ENCODE peak calls at places on chromosomes 7 and 10, in nine cellular contexts. One of them, this sample, is unnamed.

GRCh38 chr7:74183653-74184450 is 9.7 kb downstream of the EIF4H start:
- DNase-seq in iris pigment epithelial cell: no peak
- DNase-seq in neuronal stem cell: no peak
- DNase-seq in dermis blood vessel endothelial cell: peak
- DNase-seq in stimulated activated CD4-positive, alpha-beta T cell treated with anti-CD3 and anti-CD28 coated beads, Interleukin-12 subunit alpha, Interleukin-12 subunit beta, amount 100 ng/mL, for 48 hours: no peak
- DNase-seq in LHCN-M2: no peak
- DNase-seq in Ammon's horn: no peak
- DNase-seq in esophagus muscularis mucosa: no peak
- DNase-seq in H54: no peak
- DNase-seq in this sample: no peak

GRCh38 chr7:96179341-96179740 is 142.6 kb downstream of the SLC25A13 start:
- DNase-seq in LHCN-M2: no peak
- DNase-seq in Ammon's horn: no peak
- DNase-seq in iris pigment epithelial cell: peak
- DNase-seq in esophagus muscularis mucosa: no peak
- DNase-seq in stimulated activated CD4-positive, alpha-beta T cell treated with anti-CD3 and anti-CD28 coated beads, Interleukin-12 subunit alpha, Interleukin-12 subunit beta, amount 100 ng/mL, for 48 hours: no peak
- DNase-seq in dermis blood vessel endothelial cell: no peak
- DNase-seq in H54: no peak
- DNase-seq in neuronal stem cell: no peak
- DNase-seq in this sample: peak

GRCh38 chr10:110355922-110356627 is 51.4 kb upstream of the SMNDC1 start:
- DNase-seq in stimulated activated CD4-positive, alpha-beta T cell treated with anti-CD3 and anti-CD28 coated beads, Interleukin-12 subunit alpha, Interleukin-12 subunit beta, amount 100 ng/mL, for 48 hours: no peak
- DNase-seq in esophagus muscularis mucosa: no peak
- DNase-seq in LHCN-M2: no peak
- DNase-seq in H54: no peak
- DNase-seq in Ammon's horn: no peak
- DNase-seq in iris pigment epithelial cell: no peak
- DNase-seq in neuronal stem cell: no peak
- DNase-seq in dermis blood vessel endothelial cell: no peak
- DNase-seq in this sample: no peak

GRCh38 chr7:18995811-18996400 is 121.5 kb downstream of the TWIST1 start:
- DNase-seq in neuronal stem cell: no peak
- DNase-seq in dermis blood vessel endothelial cell: no peak
- DNase-seq in LHCN-M2: no peak
- DNase-seq in stimulated activated CD4-positive, alpha-beta T cell treated with anti-CD3 and anti-CD28 coated beads, Interleukin-12 subunit alpha, Interleukin-12 subunit beta, amount 100 ng/mL, for 48 hours: no peak
- DNase-seq in Ammon's horn: no peak
- DNase-seq in esophagus muscularis mucosa: no peak
- DNase-seq in iris pigment epithelial cell: peak
- DNase-seq in H54: no peak
- DNase-seq in this sample: no peak

GRCh38 chr7:74134117-74134539 is 40.0 kb upstream of the EIF4H start:
- DNase-seq in neuronal stem cell: no peak
- DNase-seq in H54: no peak
- DNase-seq in esophagus muscularis mucosa: no peak
- DNase-seq in LHCN-M2: no peak
- DNase-seq in iris pigment epithelial cell: no peak
- DNase-seq in stimulated activated CD4-positive, alpha-beta T cell treated with anti-CD3 and anti-CD28 coated beads, Interleukin-12 subunit alpha, Interleukin-12 subunit beta, amount 100 ng/mL, for 48 hours: no peak
- DNase-seq in Ammon's horn: no peak
- DNase-seq in dermis blood vessel endothelial cell: peak
- DNase-seq in this sample: peak

GRCh38 chr10:83544049-83544448 is 595.3 kb upstream of the GHITM start:
- DNase-seq in iris pigment epithelial cell: no peak
- DNase-seq in neuronal stem cell: no peak
- DNase-seq in Ammon's horn: no peak
- DNase-seq in dermis blood vessel endothelial cell: no peak
- DNase-seq in esophagus muscularis mucosa: no peak
- DNase-seq in LHCN-M2: no peak
- DNase-seq in H54: no peak
- DNase-seq in stimulated activated CD4-positive, alpha-beta T cell treated with anti-CD3 and anti-CD28 coated beads, Interleukin-12 subunit alpha, Interleukin-12 subunit beta, amount 100 ng/mL, for 48 hours: no peak
- DNase-seq in this sample: peak

GRCh38 chr7:20786779-20787651 is at the start of gene SP8:
- DNase-seq in LHCN-M2: no peak
- DNase-seq in H54: peak
- DNase-seq in stimulated activated CD4-positive, alpha-beta T cell treated with anti-CD3 and anti-CD28 coated beads, Interleukin-12 subunit alpha, Interleukin-12 subunit beta, amount 100 ng/mL, for 48 hours: no peak
- DNase-seq in esophagus muscularis mucosa: no peak
- DNase-seq in Ammon's horn: no peak
- DNase-seq in iris pigment epithelial cell: no peak
- DNase-seq in dermis blood vessel endothelial cell: peak
- DNase-seq in neuronal stem cell: peak
- DNase-seq in this sample: no peak

GRCh38 chr7:155296788-155297516 is 726 bp upstream of the INSIG1 start:
- DNase-seq in neuronal stem cell: no peak
- DNase-seq in LHCN-M2: peak
- DNase-seq in esophagus muscularis mucosa: no peak
- DNase-seq in stimulated activated CD4-positive, alpha-beta T cell treated with anti-CD3 and anti-CD28 coated beads, Interleukin-12 subunit alpha, Interleukin-12 subunit beta, amount 100 ng/mL, for 48 hours: peak
- DNase-seq in iris pigment epithelial cell: peak
- DNase-seq in dermis blood vessel endothelial cell: peak
- DNase-seq in H54: peak
- DNase-seq in Ammon's horn: peak
- DNase-seq in this sample: peak

GRCh38 chr7:43637114-43637806 is 54.4 kb downstream of the STK17A start:
- DNase-seq in stimulated activated CD4-positive, alpha-beta T cell treated with anti-CD3 and anti-CD28 coated beads, Interleukin-12 subunit alpha, Interleukin-12 subunit beta, amount 100 ng/mL, for 48 hours: no peak
- DNase-seq in iris pigment epithelial cell: peak
- DNase-seq in Ammon's horn: no peak
- DNase-seq in H54: no peak
- DNase-seq in LHCN-M2: peak
- DNase-seq in neuronal stem cell: no peak
- DNase-seq in dermis blood vessel endothelial cell: peak
- DNase-seq in esophagus muscularis mucosa: no peak
- DNase-seq in this sample: peak

GRCh38 chr10:59622320-59622901 is 87.2 kb downstream of the SLC16A9 start:
- DNase-seq in dermis blood vessel endothelial cell: peak
- DNase-seq in stimulated activated CD4-positive, alpha-beta T cell treated with anti-CD3 and anti-CD28 coated beads, Interleukin-12 subunit alpha, Interleukin-12 subunit beta, amount 100 ng/mL, for 48 hours: no peak
- DNase-seq in Ammon's horn: peak
- DNase-seq in LHCN-M2: peak
- DNase-seq in iris pigment epithelial cell: peak
- DNase-seq in neuronal stem cell: peak
- DNase-seq in H54: peak
- DNase-seq in esophagus muscularis mucosa: no peak
- DNase-seq in this sample: peak

GRCh38 chr7:96284838-96285237 is 37.1 kb downstream of the SLC25A13 start:
- DNase-seq in iris pigment epithelial cell: no peak
- DNase-seq in Ammon's horn: no peak
- DNase-seq in H54: no peak
- DNase-seq in LHCN-M2: no peak
- DNase-seq in dermis blood vessel endothelial cell: no peak
- DNase-seq in esophagus muscularis mucosa: no peak
- DNase-seq in neuronal stem cell: no peak
- DNase-seq in stimulated activated CD4-positive, alpha-beta T cell treated with anti-CD3 and anti-CD28 coated beads, Interleukin-12 subunit alpha, Interleukin-12 subunit beta, amount 100 ng/mL, for 48 hours: no peak
- DNase-seq in this sample: no peak

GRCh38 chr7:77765906-77766800 is 32.1 kb downstream of the TMEM60 start:
- DNase-seq in Ammon's horn: no peak
- DNase-seq in H54: no peak
- DNase-seq in dermis blood vessel endothelial cell: no peak
- DNase-seq in iris pigment epithelial cell: peak
- DNase-seq in esophagus muscularis mucosa: no peak
- DNase-seq in stimulated activated CD4-positive, alpha-beta T cell treated with anti-CD3 and anti-CD28 coated beads, Interleukin-12 subunit alpha, Interleukin-12 subunit beta, amount 100 ng/mL, for 48 hours: no peak
- DNase-seq in LHCN-M2: no peak
- DNase-seq in neuronal stem cell: no peak
- DNase-seq in this sample: peak

This sample was measured in EH.